ENCODE peak calls at places on chromosome 13, in four cellular contexts. Q is tibial artery, L is right lobe of liver, U is AG10803. O is an unnamed sample.

GRCh38 chr13:101649490-101650126 is 197.1 kb downstream of the ITGBL1 start:
- DNase-seq in L (no peak), Q (no peak), U (peak), O (peak)

GRCh38 chr13:21034602-21035190 is 26.7 kb downstream of the LATS2 start:
- DNase-seq in U (no peak), Q (no peak), L (no peak), O (no peak)

GRCh38 chr13:44906758-44907157 is 82.5 kb downstream of the NUFIP1 start:
- DNase-seq in Q (peak), L (no peak), U (peak), O (no peak)

GRCh38 chr13:108365255-108365654 is 95.7 kb downstream of the TNFSF13B start:
- DNase-seq in Q (no peak), L (no peak), U (no peak), O (no peak)

GRCh38 chr13:75797256-75797655 is 161.1 kb downstream of the LMO7 start:
- DNase-seq in U (peak), L (no peak), Q (no peak), O (no peak)

GRCh38 chr13:51761638-51762350 is 42.2 kb downstream of the DHRS12 start:
- DNase-seq in U (peak), Q (no peak), L (no peak), O (no peak)

GRCh38 chr13:89066868-89067466 is 1395.8 kb downstream of the SLITRK5 start:
- DNase-seq in U (peak), L (no peak), Q (no peak), O (peak)

GRCh38 chr13:86591862-86592261 is 792.6 kb upstream of the SLITRK6 start:
- DNase-seq in U (no peak), Q (no peak), L (no peak), O (peak)

GRCh38 chr13:112700291-112701060 is 10.6 kb downstream of the ATP11A start:
- DNase-seq in Q (peak), L (no peak), U (no peak), O (no peak)

GRCh38 chr13:26074706-26075105 is 22.9 kb upstream of the SHISA2 start:
- DNase-seq in U (peak), Q (no peak), L (no peak), O (no peak)

GRCh38 chr13:99281811-99282263 is 23.7 kb upstream of the GPR18 start:
- DNase-seq in U (peak), L (peak), Q (peak), O (no peak)

GRCh38 chr13:64688893-64689677 is 2541.1 kb downstream of the PCDH9 start:
- DNase-seq in L (no peak), Q (no peak), U (peak), O (no peak)

GRCh38 chr13:93847162-93847561 is 620.6 kb downstream of the GPC6 start:
- DNase-seq in Q (no peak), U (peak), L (no peak), O (peak)

GRCh38 chr13:21719463-21719862 is 48.6 kb downstream of the FGF9 start:
- DNase-seq in L (no peak), U (no peak), Q (no peak), O (no peak)

GRCh38 chr13:25733061-25733491 is 318.7 kb downstream of the SHISA2 start:
- DNase-seq in Q (no peak), L (no peak), U (peak), O (peak)

GRCh38 chr13:41029629-41030028 is 10.5 kb upstream of the ELF1 start:
- DNase-seq in Q (no peak), L (no peak), U (no peak), O (no peak)

GRCh38 chr13:39676315-39676876 is 20.9 kb downstream of the COG6 start:
- DNase-seq in L (no peak), Q (no peak), U (peak), O (no peak)

GRCh38 chr13:98284677-98285076 is 107.6 kb upstream of the RNF113B start:
- DNase-seq in Q (no peak), L (no peak), U (no peak), O (no peak)

GRCh38 chr13:50991624-50992610 is 82.3 kb downstream of the RNASEH2B start:
- DNase-seq in L (no peak), Q (no peak), U (no peak), O (no peak)

GRCh38 chr13:98533912-98534311 is 43.0 kb downstream of the STK24 start:
- DNase-seq in U (no peak), Q (no peak), L (no peak), O (no peak)

GRCh38 chr13:43411741-43412140 is 375.0 kb downstream of the ENOX1 start:
- DNase-seq in L (no peak), Q (no peak), U (no peak), O (no peak)

GRCh38 chr13:102400619-102401125 is 1.2 kb downstream of the FGF14 start:
- DNase-seq in L (no peak), U (no peak), Q (peak), O (no peak)

GRCh38 chr13:101429733-101430132 is 13.4 kb upstream of the NALCN start:
- DNase-seq in L (no peak), U (no peak), Q (no peak), O (no peak)

GRCh38 chr13:78655906-78656305 is 3.0 kb downstream of the OBI1 start:
- DNase-seq in L (no peak), Q (no peak), U (no peak), O (no peak)

GRCh38 chr13:30856004-30856790 is 49.9 kb upstream of the MEDAG start:
- DNase-seq in U (no peak), L (no peak), Q (peak), O (no peak)

GRCh38 chr13:112158961-112159360 is 92.0 kb downstream of the SOX1 start:
- DNase-seq in Q (no peak), U (no peak), L (no peak), O (no peak)

GRCh38 chr13:31982124-31982523 is 49.5 kb upstream of the FRY start:
- DNase-seq in Q (no peak), L (no peak), U (no peak), O (no peak)

GRCh38 chr13:21234537-21234936 is 58.1 kb downstream of the MRPL57 start:
- DNase-seq in Q (no peak), U (peak), L (no peak), O (no peak)

GRCh38 chr13:41917641-41918040 is 43.3 kb downstream of the VWA8 start:
- DNase-seq in Q (no peak), L (no peak), U (peak), O (peak)

GRCh38 chr13:41916173-41916954 is 44.5 kb downstream of the VWA8 start:
- DNase-seq in L (no peak), U (peak), Q (no peak), O (peak)

GRCh38 chr13:66225071-66225470 is 1005.1 kb downstream of the PCDH9 start:
- DNase-seq in L (no peak), U (no peak), Q (no peak), O (no peak)

GRCh38 chr13:99261040-99261439 is 2.9 kb upstream of the GPR18 start:
- DNase-seq in U (no peak), L (no peak), Q (no peak), O (no peak)

GRCh38 chr13:94525781-94526180 is 46.3 kb upstream of the DCT start:
- DNase-seq in L (no peak), U (no peak), Q (no peak), O (no peak)

GRCh38 chr13:107375701-107376350 is 807.9 kb upstream of the ARGLU1 start:
- DNase-seq in U (peak), Q (no peak), L (no peak), O (no peak)

GRCh38 chr13:79287994-79288795 is 117.9 kb downstream of the RBM26 start:
- DNase-seq in Q (no peak), L (no peak), U (no peak), O (no peak)

GRCh38 chr13:51475727-51476521 is 23.1 kb upstream of the INTS6 start:
- DNase-seq in U (no peak), L (no peak), Q (no peak), O (no peak)

GRCh38 chr13:96967248-96967745 is 27.0 kb downstream of the OXGR1 start:
- DNase-seq in Q (no peak), L (no peak), U (no peak), O (no peak)
- H3K4me3 ChIP-seq in Q (no peak), L (no peak), U (no peak), O (no peak)

DNA sequence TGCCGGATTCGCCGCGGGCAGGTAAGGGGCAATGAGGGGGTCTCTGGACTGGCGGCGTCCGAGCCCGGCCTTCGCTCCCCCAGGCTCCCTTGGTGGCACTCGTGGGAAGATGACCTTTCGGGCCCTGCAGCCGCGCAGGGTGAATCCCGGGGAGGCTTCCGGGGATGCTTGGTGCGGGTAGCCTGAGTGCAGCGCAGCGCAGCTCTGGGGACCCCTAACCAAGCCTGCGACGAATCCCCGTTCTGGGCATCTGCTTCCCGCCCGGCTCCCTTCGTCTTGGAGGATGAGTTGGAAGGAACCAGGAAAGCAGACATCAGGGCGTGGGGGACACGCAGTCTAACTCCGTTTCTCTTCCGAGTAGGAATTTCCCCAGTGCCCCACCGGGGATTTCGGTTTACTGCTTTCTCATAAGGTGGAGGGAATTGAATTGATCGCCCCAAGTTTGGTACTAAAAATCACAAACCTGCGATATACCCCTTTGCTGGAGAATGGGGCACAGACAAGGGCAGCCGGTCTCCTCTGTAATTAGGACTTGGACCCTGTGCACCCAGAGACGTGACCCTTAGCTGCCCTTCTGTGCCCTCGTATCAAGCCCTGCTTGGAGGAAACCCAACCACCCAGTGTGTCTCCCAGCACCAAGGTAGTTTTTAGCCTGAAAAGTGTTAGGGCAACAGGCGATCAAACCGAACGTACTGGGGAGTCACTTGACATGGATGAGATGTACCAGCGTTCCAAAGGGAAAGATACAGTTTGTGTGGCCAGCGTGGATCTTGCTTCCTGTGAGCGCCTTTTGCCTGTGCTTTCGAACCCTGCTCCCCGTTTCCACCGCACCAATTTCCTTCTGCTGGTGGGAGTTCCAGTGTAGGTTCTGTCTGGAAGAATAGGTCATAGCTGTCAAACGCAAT is 1.0 kb downstream of the GPC5 start:
- DNase-seq in L (no peak), Q (peak), U (no peak), O (no peak)
- H3K4me3 ChIP-seq in L (peak), Q (peak), U (no peak), O (peak)

DNA sequence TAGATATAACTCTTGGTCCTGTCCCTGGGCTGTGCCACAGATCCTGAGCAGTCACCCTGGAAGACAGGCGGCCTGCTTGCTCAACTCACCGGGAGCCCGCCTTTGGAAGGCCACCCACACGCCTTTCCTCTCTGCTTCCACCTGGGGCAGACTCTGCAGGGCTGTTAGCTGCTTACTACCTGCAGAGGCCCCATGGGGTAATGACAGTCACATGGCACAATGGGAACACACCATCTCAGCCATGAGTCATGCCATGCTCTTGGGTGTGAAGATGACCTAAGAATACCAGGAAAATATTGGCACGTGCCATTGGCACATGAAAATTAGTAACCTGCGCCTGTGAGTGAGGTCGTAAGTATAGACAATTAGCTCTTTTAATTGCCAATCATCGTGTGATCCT is 108.6 kb downstream of the COL4A2 start:
- DNase-seq in Q (no peak), L (no peak), U (no peak), O (no peak)
- H3K4me3 ChIP-seq in Q (no peak), L (no peak), U (no peak), O (no peak)

GRCh38 chr13:113916330-113916815 is 52.5 kb upstream of the GAS6 start:
- DNase-seq in Q (no peak), U (peak), L (no peak), O (peak)
- H3K4me3 ChIP-seq in Q (no peak), U (no peak), L (no peak), O (no peak)

GRCh38 chr13:22744688-22745452 is 435.9 kb upstream of the SGCG start:
- DNase-seq in Q (no peak), U (no peak), L (no peak), O (no peak)
- H3K4me3 ChIP-seq in Q (no peak), U (no peak), L (no peak), O (no peak)

DNA sequence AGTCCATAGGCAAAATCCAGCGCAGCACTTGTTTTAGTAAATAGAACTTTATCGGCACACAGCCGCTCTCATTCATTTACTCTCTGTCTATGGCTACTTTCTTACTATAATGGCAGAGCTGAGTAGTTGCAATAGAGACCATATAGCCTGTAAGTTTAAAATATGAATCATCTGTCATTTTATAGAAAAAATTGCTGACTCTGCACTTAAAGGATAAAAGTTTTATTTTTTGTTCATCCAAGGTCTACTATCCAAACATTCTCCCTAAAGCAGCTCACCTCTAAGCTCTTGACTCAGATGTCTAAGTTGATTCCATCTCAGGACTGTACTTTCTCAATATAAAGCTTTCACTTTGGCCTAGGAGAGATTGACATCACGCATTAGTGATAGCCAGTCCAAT is 825.7 kb downstream of the OLFM4 start:
- DNase-seq in Q (no peak), U (no peak), L (no peak), O (no peak)
- H3K4me3 ChIP-seq in Q (no peak), U (no peak), L (no peak), O (no peak)

DNA sequence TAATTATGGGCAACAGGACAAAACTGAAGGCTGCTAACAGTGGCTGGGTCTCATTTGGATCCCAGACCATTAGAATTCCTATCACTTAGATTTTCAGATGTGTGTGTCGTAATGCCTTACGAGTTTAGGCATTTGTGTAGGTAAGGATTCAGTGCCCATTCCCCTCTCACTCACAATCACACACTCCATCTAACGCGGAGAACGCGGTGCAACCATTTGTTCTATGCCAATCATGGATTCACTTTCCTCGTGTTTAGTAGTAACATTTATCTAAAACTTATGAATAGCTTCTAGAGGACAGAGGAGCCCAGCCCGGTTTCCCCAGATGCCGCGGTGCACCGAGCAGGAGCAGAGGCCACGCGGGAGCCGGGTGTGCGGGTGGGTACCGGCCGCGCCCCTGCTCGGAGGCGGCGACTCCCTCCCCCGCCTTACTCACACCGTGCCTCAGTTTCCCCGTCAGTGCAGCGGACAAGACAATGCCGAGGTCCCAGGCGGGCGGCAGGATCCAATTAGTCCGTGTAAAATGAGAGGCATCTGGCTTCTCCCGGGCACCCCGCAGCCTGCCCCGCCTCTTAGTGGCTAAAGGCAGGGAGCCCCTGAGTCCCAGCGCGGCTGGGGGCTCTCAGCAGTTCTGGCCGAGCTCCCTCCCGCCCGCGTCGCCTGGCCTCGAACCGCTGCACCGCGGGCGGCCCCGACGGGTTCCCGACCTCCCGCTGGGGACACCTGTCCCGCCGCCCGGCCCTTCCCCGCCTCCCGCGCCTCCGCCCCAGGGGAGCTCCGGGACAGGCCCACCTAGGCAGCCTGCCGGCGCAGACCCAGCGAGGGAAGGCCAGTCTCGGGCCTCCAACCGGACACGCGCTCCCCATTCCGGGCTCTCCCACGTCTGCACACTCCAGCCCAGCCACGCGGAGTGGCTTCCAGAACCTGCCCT is 5.9 kb upstream of the C1QTNF9B start:
- DNase-seq in L (peak), U (no peak), Q (no peak), O (no peak)
- H3K4me3 ChIP-seq in L (no peak), U (peak), Q (no peak), O (no peak)

GRCh38 chr13:109783447-109783814 is 3.0 kb downstream of the IRS2 start:
- DNase-seq in U (no peak), L (peak), Q (peak), O (no peak)

GRCh38 chr13:109781384-109782065 is 4.9 kb downstream of the IRS2 start:
- DNase-seq in U (peak), Q (peak), L (peak), O (no peak)

GRCh38 chr13:109782066-109782822 is 4.1 kb downstream of the IRS2 start:
- DNase-seq in L (peak), Q (no peak), U (no peak), O (no peak)

GRCh38 chr13:109783815-109784589 is 2.4 kb downstream of the IRS2 start:
- DNase-seq in Q (no peak), L (no peak), U (no peak), O (no peak)

DNA sequence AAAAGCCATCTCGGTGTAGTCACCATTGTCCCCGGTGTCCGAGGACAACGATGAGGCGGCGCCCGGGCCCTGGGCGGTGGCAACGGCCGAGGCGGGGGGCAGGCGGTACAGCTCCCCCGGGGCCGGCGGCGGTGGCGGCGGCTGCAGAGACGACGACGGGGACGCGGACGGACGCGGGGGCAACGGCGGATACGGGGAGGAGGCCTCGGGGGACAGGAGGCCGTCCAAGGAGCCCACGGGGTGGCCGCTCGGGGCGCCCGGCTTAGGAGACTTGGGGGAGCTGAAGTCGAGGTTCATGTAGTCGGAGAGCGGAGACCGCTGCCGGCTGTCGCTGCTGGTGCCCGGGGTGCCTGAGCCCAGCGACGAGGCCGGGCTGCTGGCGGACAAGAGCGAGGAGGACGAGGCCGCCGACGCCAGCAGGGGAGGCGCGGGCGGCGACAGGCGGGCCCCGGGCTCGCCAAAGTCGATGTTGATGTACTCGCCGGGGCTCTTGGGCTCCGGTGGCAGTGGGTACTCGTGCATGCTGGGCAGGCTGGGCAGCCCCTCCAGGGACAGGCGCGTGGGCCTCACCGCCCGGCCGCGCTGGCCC is 3.5 kb downstream of the IRS2 start:
- DNase-seq in Q (no peak), U (no peak), L (peak), O (no peak)
- H3K4me3 ChIP-seq in Q (peak), U (no peak), L (no peak), O (no peak)